ENCODE peak calls at places on chromosomes 4 and X, in five cellular contexts. J, N, W, S and E are unnamed samples.

GRCh38 chrX:3160771-3161170 is 119.5 kb downstream of the ARSF start:
- DNase-seq in J (no peak), N (no peak), W (no peak), S (no peak), E (no peak)

GRCh38 chr4:141899541-141899940 is 263.2 kb downstream of the IL15 start:
- DNase-seq in J (no peak), N (no peak), W (no peak), S (no peak), E (no peak)

GRCh38 chrX:67720344-67720743 is 176.5 kb downstream of the AR start:
- DNase-seq in J (no peak), N (no peak), W (no peak), S (no peak), E (no peak)

GRCh38 chr4:85573270-85573669 is 98.3 kb downstream of the ARHGAP24 start:
- DNase-seq in J (no peak), N (no peak), W (no peak), S (no peak), E (no peak)

GRCh38 chr4:128322986-128323385 is 35.4 kb upstream of the PGRMC2 start:
- DNase-seq in J (no peak), N (no peak), W (no peak), S (no peak), E (peak; percentile 53)

GRCh38 chr4:186291256-186291890 is 25.4 kb downstream of the F11 start:
- DNase-seq in J (no peak), N (no peak), W (no peak), S (no peak), E (no peak)

GRCh38 chrX:97026406-97026805 is 142.7 kb downstream of the RPA4 start:
- DNase-seq in J (no peak), N (no peak), W (peak; percentile 8), S (no peak), E (no peak)

GRCh38 chr4:78566834-78567501 is 15.4 kb downstream of the ANXA3 start:
- DNase-seq in J (peak; percentile 26), N (no peak), W (no peak), S (no peak), E (no peak)

GRCh38 chrX:138745215-138745614 is 33.7 kb upstream of the FGF13 start:
- DNase-seq in J (peak; percentile 54), N (no peak), W (peak; percentile 28), S (no peak), E (peak; percentile 12)

GRCh38 chr4:153603258-153603657 is 80.8 kb upstream of the TLR2 start:
- DNase-seq in J (no peak), N (no peak), W (no peak), S (no peak), E (no peak)

GRCh38 chr4:151644625-151645024 is 116.2 kb downstream of the GATB start:
- DNase-seq in J (peak; percentile 53), N (peak; percentile 10), W (peak; percentile 25), S (no peak), E (peak; percentile 44)

GRCh38 chr4:76851375-76851774 is 46.6 kb downstream of the SOWAHB start:
- DNase-seq in J (no peak), N (no peak), W (no peak), S (no peak), E (no peak)

GRCh38 chr4:183571350-183572076 is 66.7 kb downstream of the ING2 start:
- DNase-seq in J (peak; percentile 37), N (no peak), W (peak; percentile 18), S (no peak), E (peak; percentile 72)

GRCh38 chrX:120732879-120733278 is 103.0 kb upstream of the C1GALT1C1 start:
- DNase-seq in J (no peak), N (no peak), W (no peak), S (no peak), E (no peak)

GRCh38 chr4:38177792-38178665 is 217.8 kb downstream of the PTTG2 start:
- DNase-seq in J (peak; percentile 73), N (no peak), W (no peak), S (no peak), E (no peak)

GRCh38 chr4:3660086-3660927 is 105.9 kb upstream of the ADRA2C start:
- DNase-seq in J (no peak), N (no peak), W (no peak), S (no peak), E (no peak)

GRCh38 chr4:77248805-77249204 is 91.8 kb downstream of the CCNG2 start:
- DNase-seq in J (no peak), N (no peak), W (no peak), S (no peak), E (peak; percentile 5)

GRCh38 chr4:658681-659667 is 15.1 kb downstream of the ATP5ME start:
- DNase-seq in J (no peak), N (no peak), W (no peak), S (no peak), E (peak; percentile 77)

GRCh38 chrX:71974916-71975315 is 64.3 kb downstream of the NHSL2 start:
- DNase-seq in J (no peak), N (no peak), W (no peak), S (no peak), E (no peak)

GRCh38 chr4:83223781-83224180 is 60.8 kb downstream of the COQ2 start:
- DNase-seq in J (no peak), N (no peak), W (no peak), S (no peak), E (no peak)

GRCh38 chrX:48891402-48892288 is 5.9 kb downstream of the TIMM17B start:
- DNase-seq in J (peak; percentile 94), N (peak; percentile 60), W (peak; percentile 82), S (peak; percentile 49), E (peak; percentile 76)

GRCh38 chr4:7397206-7398103 is 37.3 kb downstream of the PSAPL1 start:
- DNase-seq in J (no peak), N (no peak), W (no peak), S (no peak), E (no peak)

GRCh38 chr4:25801594-25801993 is 61.2 kb downstream of the SEL1L3 start:
- DNase-seq in J (peak; percentile 8), N (no peak), W (no peak), S (no peak), E (no peak)

GRCh38 chrX:122586831-122587230 is 597.2 kb upstream of the GRIA3 start:
- DNase-seq in J (no peak), N (no peak), W (no peak), S (no peak), E (no peak)

GRCh38 chr4:110165382-110166285 is 32.8 kb downstream of the ELOVL6 start:
- DNase-seq in J (peak; percentile 45), N (peak; percentile 31), W (no peak), S (no peak), E (no peak)

GRCh38 chr4:3054169-3054759 is 20.1 kb downstream of the HTT-AS start:
- DNase-seq in J (no peak), N (peak; percentile 4), W (no peak), S (no peak), E (no peak)

GRCh38 chrX:9535101-9535500 is 70.2 kb downstream of the TBL1X start:
- DNase-seq in J (no peak), N (no peak), W (no peak), S (no peak), E (no peak)

GRCh38 chr4:25865586-25865985 is 2.8 kb upstream of the SEL1L3 start:
- DNase-seq in J (peak; percentile 60), N (peak; percentile 91), W (no peak), S (peak; percentile 27), E (no peak)

GRCh38 chr4:12296366-12296765 is 867.7 kb upstream of the HS3ST1 start:
- DNase-seq in J (no peak), N (no peak), W (no peak), S (no peak), E (no peak)

GRCh38 chrX:97854071-97854470 is 970.4 kb downstream of the RPA4 start:
- DNase-seq in J (no peak), N (no peak), W (no peak), S (no peak), E (no peak)

GRCh38 chr4:35649784-35650183 is 594.5 kb downstream of the ARAP2 start:
- DNase-seq in J (no peak), N (no peak), W (no peak), S (no peak), E (no peak)

GRCh38 chr4:89404530-89404929 is 96.9 kb upstream of the GPRIN3 start:
- DNase-seq in J (no peak), N (no peak), W (no peak), S (no peak), E (no peak)

DNA sequence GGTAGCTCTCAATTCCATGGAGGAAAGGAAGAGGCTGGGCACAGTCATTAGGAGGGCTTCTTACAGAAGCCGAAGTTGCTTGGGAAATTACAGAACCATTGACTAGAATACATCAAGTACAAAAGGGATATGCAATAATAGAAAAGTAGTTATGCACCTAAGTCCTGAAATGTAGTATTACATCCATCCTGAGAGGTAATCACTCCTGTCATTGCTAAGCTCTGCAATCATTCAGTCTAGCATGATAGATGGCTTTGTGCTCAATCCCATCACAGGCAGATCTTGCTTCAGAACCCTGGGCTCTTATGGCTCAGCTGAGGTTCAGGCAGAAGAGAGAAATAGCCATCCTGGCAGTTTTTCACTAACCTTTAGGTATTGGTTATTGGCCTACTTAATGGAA is 231.8 kb upstream of the AFF2 start:
- DNase-seq in J (no peak), N (no peak), W (no peak), S (no peak), E (no peak)
- TF ChIP-seq ZNF274 in J (no peak), N (no peak), W (no peak), S (no peak), E (no peak)

GRCh38 chr4:98932539-98932938 is 3.6 kb upstream of the EIF4E start:
- DNase-seq in J (no peak), N (no peak), W (no peak), S (no peak), E (no peak)
- TF ChIP-seq ZNF274 in J (no peak), N (no peak), W (no peak), S (no peak), E (no peak)

DNA sequence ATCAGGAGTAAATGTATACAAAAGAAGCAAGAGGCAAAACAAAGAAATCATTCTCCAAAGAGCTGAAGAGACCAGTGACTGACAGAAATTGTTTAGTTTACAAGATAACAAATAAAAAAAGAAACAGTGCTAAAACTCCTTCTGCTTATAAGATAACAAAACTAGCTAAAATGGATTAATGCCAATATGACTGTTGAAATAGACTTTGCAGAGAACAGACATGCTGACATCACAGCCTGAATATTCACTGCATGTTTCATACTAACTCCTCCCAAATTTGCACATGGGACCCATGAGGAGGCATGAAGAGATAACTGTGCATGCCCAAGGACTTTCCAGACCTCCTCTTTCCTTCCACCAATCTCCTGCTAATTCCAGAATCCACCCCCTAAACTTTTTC is 6.2 kb upstream of the GABRA4 start:
- DNase-seq in J (no peak), N (no peak), W (no peak), S (no peak), E (no peak)
- TF ChIP-seq ZNF274 in J (no peak), N (no peak), W (no peak), S (no peak), E (no peak)

GRCh38 chr4:112127048-112127637 is 18.1 kb upstream of the FAM241A start:
- DNase-seq in J (no peak), N (no peak), W (no peak), S (no peak), E (no peak)
- TF ChIP-seq ZNF274 in J (no peak), N (no peak), W (no peak), S (no peak), E (no peak)

DNA sequence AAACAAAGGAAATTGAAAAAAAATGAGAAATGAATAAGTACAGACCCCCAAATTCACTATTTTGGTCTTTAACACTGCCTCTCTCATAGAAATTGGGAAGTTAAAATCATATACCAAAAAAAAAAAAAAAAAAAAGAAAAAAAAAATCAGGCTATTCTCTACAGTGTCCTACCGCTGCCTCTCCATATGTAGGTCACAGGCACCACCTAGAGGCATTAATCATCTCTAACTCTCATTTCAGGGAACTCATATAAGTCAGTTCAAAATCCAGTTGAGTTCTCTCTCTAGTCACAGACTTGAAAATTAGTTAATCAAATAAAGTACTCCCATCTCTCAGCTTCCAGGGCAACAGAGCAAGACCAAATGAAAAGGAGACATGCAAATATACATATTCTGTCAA is 47.9 kb downstream of the COX18 start:
- DNase-seq in J (peak; percentile 51), N (peak; percentile 22), W (peak; percentile 25), S (no peak), E (peak; percentile 24)
- TF ChIP-seq ZNF274 in J (no peak), N (no peak), W (no peak), S (no peak), E (no peak)